ENCODE peak calls at places on chromosomes 3 and 15, in six cellular contexts. Q, A, D, I, E and M are unnamed samples.

GRCh38 chr15:65318870-65319356 is 14.4 kb downstream of the RNU5B-1 start:
- DNase-seq in Q (peak; percentile 57), A (peak; percentile 59), D (peak; percentile 90), I (peak; percentile 86), E (peak; percentile 97), M (peak; percentile 29)

GRCh38 chr3:153291052-153291689 is 129.1 kb downstream of the RAP2B start:
- DNase-seq in Q (no peak), A (no peak), D (peak; percentile 23), I (no peak), E (no peak), M (no peak)

GRCh38 chr3:45134758-45135521 is 11.2 kb downstream of the CDCP1 start:
- DNase-seq in Q (no peak), A (no peak), D (no peak), I (no peak), E (no peak), M (peak; percentile 71)

GRCh38 chr15:88656760-88657221 is 18.0 kb downstream of the ISG20 start:
- DNase-seq in Q (no peak), A (no peak), D (no peak), I (no peak), E (no peak), M (no peak)

GRCh38 chr3:157182879-157183278 is 22.9 kb upstream of the CCNL1 start:
- DNase-seq in Q (no peak), A (no peak), D (no peak), I (no peak), E (no peak), M (no peak)

GRCh38 chr3:83193526-83193925 is 1432.1 kb upstream of the GBE1 start:
- DNase-seq in Q (no peak), A (no peak), D (no peak), I (no peak), E (no peak), M (peak; percentile 67)

GRCh38 chr15:39546842-39547241 is 34.0 kb upstream of the THBS1 start:
- DNase-seq in Q (no peak), A (no peak), D (no peak), I (no peak), E (no peak), M (no peak)

GRCh38 chr3:125679258-125679657 is 84.0 kb upstream of the OSBPL11 start:
- DNase-seq in Q (no peak), A (no peak), D (no peak), I (no peak), E (no peak), M (no peak)

GRCh38 chr15:27017168-27017809 is 46.3 kb downstream of the GABRG3 start:
- DNase-seq in Q (no peak), A (peak; percentile 26), D (peak; percentile 85), I (peak; percentile 43), E (peak; percentile 87), M (peak; percentile 64)

GRCh38 chr3:72082121-72082715 is 297.3 kb upstream of the PROK2 start:
- DNase-seq in Q (no peak), A (no peak), D (no peak), I (no peak), E (no peak), M (peak; percentile 23)

GRCh38 chr3:186589856-186590579 is 19.5 kb downstream of the DNAJB11 start:
- DNase-seq in Q (no peak), A (no peak), D (no peak), I (peak; percentile 43), E (no peak), M (peak; percentile 39)

GRCh38 chr3:54427501-54427900 is 305.1 kb downstream of the CACNA2D3 start:
- DNase-seq in Q (no peak), A (no peak), D (no peak), I (no peak), E (no peak), M (no peak)

GRCh38 chr3:15528881-15529537 is 7.5 kb upstream of the COLQ start:
- DNase-seq in Q (no peak), A (no peak), D (no peak), I (no peak), E (no peak), M (no peak)

GRCh38 chr3:105745046-105745445 is 123.8 kb downstream of the CBLB start:
- DNase-seq in Q (no peak), A (no peak), D (no peak), I (no peak), E (no peak), M (no peak)

GRCh38 chr15:71425388-71425787 is 310.1 kb downstream of the THSD4 start:
- DNase-seq in Q (no peak), A (no peak), D (no peak), I (no peak), E (no peak), M (no peak)

GRCh38 chr3:61848885-61849284 is 287.5 kb downstream of the PTPRG start:
- DNase-seq in Q (no peak), A (no peak), D (no peak), I (no peak), E (no peak), M (peak; percentile 69)

DNA sequence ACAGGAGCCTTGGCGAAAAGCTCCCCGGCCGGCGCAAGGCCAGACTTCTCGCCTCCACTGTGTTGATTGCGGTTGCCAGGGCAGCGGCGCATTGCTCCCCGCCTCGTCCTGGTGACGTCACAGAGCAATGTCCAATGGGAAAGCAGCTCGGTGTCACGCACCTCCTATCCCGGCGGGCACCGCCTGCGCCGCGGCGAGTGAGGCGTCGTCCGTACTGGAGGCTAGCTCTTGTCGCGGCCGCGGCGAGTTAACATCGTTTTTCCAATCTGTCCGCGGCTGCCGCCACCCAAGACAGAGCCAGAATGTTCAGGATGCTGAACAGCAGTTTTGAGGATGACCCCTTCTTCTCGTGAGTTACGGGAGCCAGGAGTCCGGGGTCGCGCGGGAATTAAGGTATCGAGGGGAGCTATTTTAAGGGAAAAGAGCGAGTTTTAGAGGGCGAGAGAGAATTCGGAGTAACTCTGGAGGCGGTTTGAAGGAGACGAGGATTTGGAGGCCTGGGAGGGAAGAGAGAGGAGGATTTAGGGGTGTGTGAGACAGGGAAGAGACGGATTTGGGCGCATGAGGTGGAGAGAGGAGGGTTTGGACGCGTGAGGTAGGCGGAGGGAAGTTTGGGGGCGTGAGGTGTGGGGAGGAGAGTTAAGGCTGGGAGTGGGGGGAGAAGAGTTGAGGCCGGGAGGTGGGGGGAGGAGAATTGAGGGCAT is at the start of gene MLF1:
- DNase-seq in Q (peak; percentile 63), A (peak; percentile 85), D (peak; percentile 98), I (peak; percentile 97), E (peak; percentile 95), M (peak; percentile 90)
- H3K4me3 ChIP-seq in Q (peak within 1 kb of the TSS; percentile 66), A (peak within 1 kb of the TSS; percentile 45), D (peak within 1 kb of the TSS; percentile 65), I (peak within 1 kb of the TSS; percentile 16), E (peak within 1 kb of the TSS; percentile 75), M (peak within 1 kb of the TSS; percentile 77)

GRCh38 chr3:29525254-29525881 is 244.5 kb downstream of the RBMS3 start:
- DNase-seq in Q (no peak), A (no peak), D (no peak), I (peak; percentile 35), E (no peak), M (peak; percentile 42)
- H3K27ac ChIP-seq in Q (no peak overlapping the region), A (no peak overlapping the region), D (no peak overlapping the region), I (no peak overlapping the region), E (peak overlapping the region; percentile 51), M (no peak overlapping the region)

DNA sequence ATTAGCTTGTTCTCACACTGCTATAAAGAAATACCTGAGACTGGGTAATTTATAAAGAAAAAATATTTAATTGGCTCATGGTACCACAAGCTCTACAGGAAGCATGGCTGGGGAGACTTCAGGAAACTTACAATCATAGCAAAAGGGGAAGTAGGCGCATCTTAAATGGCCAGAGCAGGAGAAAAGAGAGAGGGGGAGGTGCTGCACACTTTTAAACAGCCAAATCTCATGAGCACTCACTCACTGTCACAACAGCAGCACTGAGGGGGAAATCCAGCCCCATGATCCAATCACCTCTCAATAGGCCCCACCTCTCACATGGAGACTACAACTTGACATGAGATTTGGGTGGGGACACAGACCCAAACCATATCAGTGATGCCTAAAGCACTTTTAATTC is 82.5 kb downstream of the DCLK3 start:
- DNase-seq in Q (no peak), A (no peak), D (no peak), I (no peak), E (no peak), M (no peak)
- H3K9me3 ChIP-seq in Q (peaks cover 13% of the 10 kb centered on the region), A (no peaks in the 10 kb centered on the region), D (no peaks in the 10 kb centered on the region), I (peaks cover 5% of the 10 kb centered on the region), E (peaks cover 42% of the 10 kb centered on the region), M (peaks cover 5% of the 10 kb centered on the region)

DNA sequence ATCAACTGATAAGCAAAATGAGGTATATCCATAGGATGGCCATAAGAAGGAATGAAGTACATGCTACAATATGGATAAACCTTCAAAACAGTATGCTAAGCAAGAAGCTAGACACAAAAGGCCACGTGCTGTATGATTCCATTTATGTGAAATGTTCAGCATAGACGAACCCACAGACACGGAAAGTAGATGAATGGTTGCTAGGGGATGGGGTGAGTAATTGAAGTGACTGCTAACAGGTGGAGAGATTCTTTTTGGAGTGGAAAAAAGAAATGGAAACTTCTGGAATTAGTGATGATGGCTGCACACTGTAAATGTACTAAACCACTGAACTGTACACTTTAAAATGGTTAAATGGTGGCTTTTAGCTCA is 630 bp upstream of the EFCAB12 start:
- DNase-seq in Q (no peak), A (no peak), D (no peak), I (no peak), E (no peak), M (peak; percentile 46)
- H3K4me3 ChIP-seq in Q (peak overlapping the region; percentile 63), A (peak overlapping the region; percentile 13), D (no peak overlapping the region), I (no peak overlapping the region), E (no peak overlapping the region), M (peak overlapping the region; percentile 76)

GRCh38 chr3:126896067-126896441 is 86.9 kb upstream of the PLXNA1 start:
- DNase-seq in Q (no peak), A (no peak), D (no peak), I (no peak), E (no peak), M (no peak)
- H3K27ac ChIP-seq in Q (no peak overlapping the region), A (no peak overlapping the region), D (no peak overlapping the region), I (no peak overlapping the region), E (peak overlapping the region; percentile 40), M (no peak overlapping the region)

DNA sequence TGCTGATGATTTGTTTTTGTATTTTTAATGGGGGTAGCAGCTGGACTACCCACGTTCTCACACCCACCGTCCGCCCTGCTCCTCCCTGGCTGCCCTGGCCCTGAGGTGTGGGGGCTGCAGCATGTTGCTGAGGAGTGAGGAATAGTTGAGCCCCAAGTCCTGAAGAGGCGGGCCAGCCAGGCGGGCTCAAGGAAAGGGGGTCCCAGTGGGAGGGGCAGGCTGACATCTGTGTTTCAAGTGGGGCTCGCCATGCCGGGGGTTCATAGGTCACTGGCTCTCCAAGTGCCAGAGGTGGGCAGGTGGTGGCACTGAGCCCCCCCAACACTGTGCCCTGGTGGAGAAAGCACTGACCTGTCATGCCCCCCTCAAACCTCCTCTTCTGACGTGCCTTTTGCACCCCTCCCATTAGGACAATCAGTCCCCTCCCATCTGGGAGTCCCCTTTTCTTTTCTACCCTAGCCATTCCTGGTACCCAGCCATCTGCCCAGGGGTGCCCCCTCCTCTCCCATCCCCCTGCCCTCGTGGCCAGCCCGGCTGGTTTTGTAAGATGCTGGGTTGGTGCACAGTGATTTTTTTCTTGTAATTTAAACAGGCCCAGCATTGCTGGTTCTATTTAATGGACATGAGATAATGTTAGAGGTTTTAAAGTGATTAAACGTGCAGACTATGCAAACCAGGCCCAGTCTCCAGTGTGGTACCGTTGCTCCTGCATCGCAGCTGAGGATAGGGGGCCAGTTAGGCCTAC is 1.4 kb upstream of the FES start:
- DNase-seq in Q (no peak), A (no peak), D (no peak), I (no peak), E (no peak), M (no peak)
- H3K9me3 ChIP-seq in Q (no peaks in the 10 kb centered on the region), A (no peaks in the 10 kb centered on the region), D (no peaks in the 10 kb centered on the region), I (no peaks in the 10 kb centered on the region), E (no peaks in the 10 kb centered on the region), M (no peaks in the 10 kb centered on the region)

GRCh38 chr3:31979006-31979697 is 1.9 kb downstream of the OSBPL10 start:
- DNase-seq in Q (no peak), A (no peak), D (no peak), I (no peak), E (no peak), M (no peak)
- H3K4me3 ChIP-seq in Q (no peak overlapping the region), A (no peak overlapping the region), D (peak overlapping the region; percentile 92), I (no peak overlapping the region), E (peak overlapping the region; percentile 94), M (peak overlapping the region; percentile 17)

GRCh38 chr15:70072479-70072878 is 25.2 kb downstream of the TLE3 start:
- DNase-seq in Q (no peak), A (no peak), D (no peak), I (no peak), E (no peak), M (no peak)
- H3K27ac ChIP-seq in Q (no peak overlapping the region), A (no peak overlapping the region), D (no peak overlapping the region), I (no peak overlapping the region), E (no peak overlapping the region), M (no peak overlapping the region)